ENCODE peak calls at places on chromosomes 4 and X, in four cellular contexts. Y, B, A and D are unnamed samples.

GRCh38 chr4:83353516-83353915 is 18.9 kb upstream of the HPSE start:
- DNase-seq in B (no peak), A (no peak), Y (no peak), D (no peak)

GRCh38 chrX:40474205-40474626 is 106.6 kb upstream of the ATP6AP2 start:
- DNase-seq in B (no peak), A (no peak), Y (no peak), D (no peak)

GRCh38 chr4:2947926-2948325 is 15.3 kb downstream of the NOP14 start:
- DNase-seq in B (no peak), A (no peak), Y (no peak), D (no peak)

GRCh38 chrX:99095965-99096364 is 1314.1 kb downstream of the PCDH19 start:
- DNase-seq in Y (no peak), A (no peak), B (no peak), D (no peak)

GRCh38 chr4:189507060-189507459 is 433.6 kb upstream of the FRG1 start:
- DNase-seq in Y (no peak), A (no peak), B (no peak), D (no peak)

GRCh38 chrX:50081282-50081955 is 119.4 kb downstream of the AKAP4 start:
- DNase-seq in B (no peak), Y (no peak), A (no peak), D (no peak)

GRCh38 chr4:128846063-128846462 is 36.6 kb downstream of the JADE1 start:
- DNase-seq in Y (no peak), B (no peak), A (no peak), D (no peak)

GRCh38 chr4:129223955-129224354 is 128.0 kb downstream of the C4orf33 start:
- DNase-seq in B (no peak), Y (no peak), A (no peak), D (no peak)

GRCh38 chr4:89752932-89753598 is 83.9 kb downstream of the SNCA start:
- DNase-seq in B (peak), A (no peak), Y (no peak), D (no peak)